ENCODE peak calls at places on chromosomes 1 and 21, in eight cellular contexts. G is WERI-Rb-1, A is A549, Z is sigmoid colon, F is psoas muscle, D is GM13977, O is tibial nerve, K is foreskin fibroblast. S is an unnamed sample.

GRCh38 chr1:246459213-246459612 is 47.9 kb downstream of the SMYD3 start:
- DNase-seq in K (no peak), Z (no peak), A (no peak), O (no peak), G (no peak), D (no peak), F (no peak), S (no peak)

GRCh38 chr1:35725591-35725990 is 6.9 kb upstream of the C1orf216 start:
- DNase-seq in O (no peak), G (no peak), D (no peak), K (no peak), Z (no peak), A (no peak), F (no peak), S (no peak)

GRCh38 chr1:213997031-213997771 is 9.4 kb downstream of the PROX1 start:
- DNase-seq in K (no peak), G (no peak), D (no peak), F (no peak), O (no peak), A (no peak), Z (no peak), S (no peak)

GRCh38 chr1:46520063-46520911 is 30.7 kb downstream of the DMBX1 start:
- DNase-seq in F (peak), K (peak), O (no peak), D (no peak), A (peak), Z (no peak), G (peak), S (no peak)

GRCh38 chr1:229058111-229058551 is 212.8 kb upstream of the RAB4A start:
- DNase-seq in O (no peak), K (no peak), D (no peak), Z (no peak), A (no peak), G (no peak), F (no peak), S (no peak)

GRCh38 chr1:25033828-25034451 is 103.9 kb upstream of the RUNX3 start:
- DNase-seq in Z (no peak), F (peak), G (no peak), O (no peak), D (peak), A (no peak), K (no peak), S (no peak)

GRCh38 chr1:101388904-101389546 is 152.2 kb downstream of the S1PR1 start:
- DNase-seq in O (no peak), F (no peak), A (no peak), D (peak), Z (no peak), G (no peak), K (no peak), S (no peak)

GRCh38 chr1:2320760-2321159 is 70.6 kb downstream of the MORN1 start:
- DNase-seq in F (no peak), D (no peak), K (no peak), O (no peak), Z (no peak), G (no peak), A (no peak), S (no peak)

GRCh38 chr1:87134061-87134460 is 194.6 kb upstream of the LMO4 start:
- DNase-seq in A (no peak), G (no peak), D (no peak), F (no peak), O (no peak), Z (no peak), K (no peak), S (no peak)

GRCh38 chr1:29668761-29669487 is 432.6 kb downstream of the PTPRU start:
- DNase-seq in F (no peak), K (no peak), O (no peak), D (no peak), G (no peak), Z (no peak), A (no peak), S (no peak)

GRCh38 chr1:42993631-42994121 is 35.0 kb upstream of the SLC2A1 start:
- DNase-seq in K (no peak), F (peak), D (no peak), Z (no peak), A (no peak), G (peak), O (no peak), S (no peak)

GRCh38 chr1:1178794-1179331 is 5.2 kb downstream of the TTLL10 start:
- DNase-seq in O (no peak), F (no peak), A (no peak), D (no peak), Z (no peak), K (no peak), G (no peak), S (no peak)

GRCh38 chr1:14745321-14745720 is 146.8 kb downstream of the KAZN start:
- DNase-seq in D (no peak), K (no peak), G (no peak), A (no peak), F (no peak), Z (no peak), O (no peak), S (no peak)

GRCh38 chr21:38322551-38322950 is 65.8 kb downstream of the KCNJ15 start:
- DNase-seq in D (no peak), Z (no peak), O (no peak), F (no peak), A (no peak), K (peak), G (no peak), S (no peak)

GRCh38 chr1:29687601-29688244 is 451.4 kb downstream of the PTPRU start:
- DNase-seq in D (no peak), O (no peak), F (no peak), K (peak), G (no peak), Z (peak), A (no peak), S (no peak)

GRCh38 chr1:29331731-29332130 is 95.4 kb downstream of the PTPRU start:
- DNase-seq in D (no peak), G (no peak), A (no peak), K (no peak), Z (no peak), F (no peak), O (no peak), S (no peak)

GRCh38 chr1:183353597-183353996 is 64.6 kb downstream of the NMNAT2 start:
- DNase-seq in O (no peak), D (no peak), F (no peak), G (no peak), A (no peak), Z (no peak), K (no peak), S (no peak)

GRCh38 chr1:1421147-1421906 is at the start of gene ANKRD65:
- DNase-seq in F (peak), A (no peak), Z (no peak), G (peak), K (no peak), O (no peak), D (no peak), S (peak)

GRCh38 chr1:32215629-32216505 is 6.3 kb downstream of the TMEM234 start:
- DNase-seq in Z (no peak), O (no peak), F (peak), K (peak), G (peak), A (peak), D (peak), S (peak)

GRCh38 chr1:31675161-31675560 is 28.7 kb downstream of the COL16A1 start:
- DNase-seq in F (no peak), K (no peak), A (no peak), Z (no peak), O (no peak), G (no peak), D (no peak), S (no peak)

GRCh38 chr1:182189535-182190066 is 128.1 kb upstream of the ZNF648 start:
- DNase-seq in O (no peak), Z (no peak), K (peak), A (no peak), G (no peak), D (no peak), F (no peak), S (no peak)

GRCh38 chr1:186750250-186750649 is 70.0 kb upstream of the PTGS2 start:
- DNase-seq in F (no peak), D (no peak), G (no peak), K (peak), O (no peak), Z (no peak), A (no peak), S (no peak)

GRCh38 chr1:66925558-66925910 is 744 bp downstream of the MIER1 start:
- DNase-seq in Z (no peak), A (no peak), F (no peak), O (no peak), K (no peak), G (no peak), D (no peak), S (no peak)

GRCh38 chr1:210089848-210090247 is 142.7 kb upstream of the SERTAD4 start:
- DNase-seq in A (no peak), G (no peak), K (no peak), D (no peak), Z (no peak), F (no peak), O (no peak), S (no peak)

GRCh38 chr1:67750690-67751052 is 65.7 kb downstream of the GADD45A start:
- DNase-seq in G (no peak), O (no peak), Z (no peak), F (no peak), A (no peak), D (no peak), K (no peak), S (no peak)

GRCh38 chr1:229717774-229718173 is 91.7 kb downstream of the URB2 start:
- DNase-seq in D (no peak), O (no peak), A (no peak), K (no peak), Z (no peak), G (no peak), F (no peak), S (no peak)

GRCh38 chr1:2937805-2938204 is 83.5 kb upstream of the ACTRT2 start:
- DNase-seq in A (no peak), K (no peak), Z (no peak), O (no peak), D (no peak), G (no peak), F (no peak), S (no peak)

GRCh38 chr1:111656093-111657017 is 36.8 kb downstream of the RAP1A start:
- DNase-seq in G (peak), A (peak), K (peak), F (no peak), O (no peak), D (no peak), Z (no peak), S (no peak)

GRCh38 chr1:199688133-199688676 is 339.3 kb upstream of the NR5A2 start:
- DNase-seq in K (no peak), Z (no peak), F (no peak), D (no peak), A (no peak), O (no peak), G (no peak), S (no peak)

GRCh38 chr1:184403961-184404726 is 17.3 kb downstream of the C1orf21 start:
- DNase-seq in K (no peak), Z (no peak), O (no peak), F (no peak), A (no peak), G (no peak), D (no peak), S (no peak)

GRCh38 chr1:188364927-188365449 is 1536.2 kb downstream of the PLA2G4A start:
- DNase-seq in Z (no peak), F (no peak), A (no peak), K (no peak), D (no peak), O (no peak), G (no peak), S (no peak)

GRCh38 chr1:169348356-169349036 is 19.1 kb downstream of the NME7 start:
- DNase-seq in D (peak), O (no peak), G (no peak), A (no peak), F (no peak), Z (no peak), K (peak), S (no peak)

GRCh38 chr1:100868364-100868995 is 26.2 kb downstream of the EXTL2 start:
- DNase-seq in Z (no peak), A (no peak), O (no peak), F (no peak), K (peak), D (no peak), G (no peak), S (no peak)

GRCh38 chr1:186620951-186621350 is 59.3 kb downstream of the PTGS2 start:
- DNase-seq in A (no peak), K (peak), D (peak), Z (no peak), O (no peak), G (no peak), F (no peak), S (no peak)

GRCh38 chr1:245285168-245285567 is 130.4 kb downstream of the KIF26B start:
- DNase-seq in O (no peak), G (no peak), F (no peak), A (no peak), Z (no peak), D (no peak), K (no peak), S (no peak)
- TF ChIP-seq CTCF in O (no peak), G (peak), F (no peak), A (no peak), Z (no peak), D (no peak), K (no peak), S (no peak)

GRCh38 chr1:180501865-180502360 is 464 bp downstream of the ACBD6 start:
- DNase-seq in O (no peak), K (no peak), D (peak), G (no peak), F (no peak), A (peak), Z (no peak), S (no peak)
- TF ChIP-seq CTCF in O (no peak), K (no peak), D (no peak), G (no peak), F (no peak), A (no peak), Z (no peak), S (no peak)

DNA sequence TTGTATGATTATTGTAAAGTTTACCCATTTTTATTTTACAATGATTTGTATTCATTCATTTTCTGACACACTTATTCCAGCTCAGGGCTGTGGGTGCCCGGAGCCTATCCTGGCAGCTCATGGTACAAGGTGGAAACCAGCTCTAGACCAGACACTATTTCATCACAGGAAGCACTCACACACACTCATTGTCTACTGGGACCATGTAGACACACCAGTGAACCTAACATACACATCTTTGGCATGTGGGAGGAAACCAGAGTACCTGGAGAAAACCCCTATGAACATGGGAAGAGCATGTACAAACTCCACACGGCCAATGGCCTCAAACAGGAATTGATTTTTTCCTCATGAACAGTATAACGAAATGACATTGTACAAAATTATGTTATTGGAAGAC is 2.4 kb downstream of the DTL start:
- DNase-seq in K (no peak), D (no peak), Z (no peak), G (no peak), A (no peak), O (no peak), F (no peak), S (no peak)
- TF ChIP-seq CTCF in K (no peak), D (no peak), Z (no peak), G (no peak), A (no peak), O (no peak), F (no peak), S (no peak)

GRCh38 chr1:161061419-161061818 is 8.3 kb downstream of the ARHGAP30 start:
- DNase-seq in K (no peak), D (no peak), A (no peak), O (no peak), Z (no peak), G (no peak), F (no peak), S (no peak)
- TF ChIP-seq CTCF in K (no peak), D (no peak), A (no peak), O (no peak), Z (no peak), G (no peak), F (no peak), S (no peak)

GRCh38 chr1:92473781-92474495 is 12.8 kb downstream of the GFI1 start:
- DNase-seq in A (no peak), D (peak), Z (no peak), O (no peak), K (no peak), F (no peak), G (no peak), S (no peak)
- TF ChIP-seq CTCF in A (no peak), D (no peak), Z (no peak), O (no peak), K (no peak), F (no peak), G (no peak), S (no peak)

GRCh38 chr1:166918618-166919017 is 42.6 kb upstream of the TADA1 start:
- DNase-seq in D (no peak), F (no peak), O (no peak), A (no peak), Z (no peak), G (no peak), K (no peak), S (no peak)

GRCh38 chr1:166925791-166926483 is 49.4 kb downstream of the ILDR2 start:
- DNase-seq in O (no peak), Z (no peak), F (no peak), K (no peak), G (no peak), A (no peak), D (no peak), S (no peak)

GRCh38 chr1:166924829-166925541 is 48.9 kb upstream of the TADA1 start:
- DNase-seq in A (no peak), K (no peak), O (no peak), Z (no peak), G (no peak), D (peak), F (no peak), S (no peak)

GRCh38 chr1:166915941-166916340 is 39.9 kb upstream of the TADA1 start:
- DNase-seq in K (no peak), O (no peak), G (no peak), D (no peak), Z (no peak), F (no peak), A (no peak), S (no peak)

GRCh38 chr1:166920561-166921475 is 44.8 kb upstream of the TADA1 start:
- DNase-seq in O (no peak), D (peak), K (no peak), G (peak), F (no peak), A (no peak), Z (peak), S (peak)
- TF ChIP-seq CTCF in O (no peak), D (no peak), K (no peak), G (no peak), F (no peak), A (no peak), Z (no peak), S (no peak)

S was measured in glutamatergic neuron.